ENCODE peak calls at places on chromosomes 16 and 17, in seven cellular contexts. L is EL; N is ELF-1; H is RWPE1; J is midbrain; D is stimulated activated CD8-positive, alpha-beta memory T cell treated with anti-CD3 and anti-CD28 coated beads, Interleukin-4, amount 100 ng/mL, for 48 hours; Y is AG04449. P is an unnamed sample.

GRCh38 chr17:78383725-78384471 is 5.4 kb downstream of the PGS1 start:
- DNase-seq in L (peak), N (peak), H (peak), J (no peak), D (peak), Y (peak), P (peak)

GRCh38 chr17:28252436-28252835 is 66.6 kb upstream of the TMEM97 start:
- DNase-seq in L (peak), N (no peak), H (peak), J (no peak), D (no peak), Y (no peak), P (no peak)

GRCh38 chr16:68910051-68910450 is 66.7 kb downstream of the TANGO6 start:
- DNase-seq in L (no peak), N (no peak), H (no peak), J (no peak), D (no peak), Y (no peak), P (no peak)

GRCh38 chr17:16953347-16953746 is 18.6 kb downstream of the TNFRSF13B start:
- DNase-seq in L (no peak), N (no peak), H (no peak), J (no peak), D (no peak), Y (no peak), P (no peak)

GRCh38 chr16:1108299-1109252 is 12.5 kb upstream of the C1QTNF8 start:
- DNase-seq in L (no peak), N (no peak), H (peak), J (peak), D (no peak), Y (no peak), P (no peak)

GRCh38 chr17:73071387-73071999 is 21.0 kb downstream of the SLC39A11 start:
- DNase-seq in L (peak), N (no peak), H (no peak), J (no peak), D (no peak), Y (no peak), P (no peak)

GRCh38 chr17:50059759-50060273 is 3.9 kb downstream of the ITGA3 start:
- DNase-seq in L (peak), N (no peak), H (no peak), J (no peak), D (no peak), Y (no peak), P (no peak)

GRCh38 chr17:72392056-72393010 is 271.5 kb downstream of the SOX9 start:
- DNase-seq in L (peak), N (no peak), H (no peak), J (no peak), D (no peak), Y (no peak), P (no peak)

P was measured in stimulated activated naive CD8-positive, alpha-beta T cell treated with anti-CD3 and anti-CD28 coated beads, Interleukin-15, Interleukin-2, amounts not matched to agents 100 U/mL and 50 U/mL, for 24 hours.